ENCODE peak calls at places on chromosomes 13 and 19, in nine cellular contexts. B is stimulated activated naive CD8-positive, alpha-beta T cell treated with anti-CD3 and anti-CD28 coated beads, Interleukin-15, Interleukin-2, amounts not matched to agents 100 U/mL and 50 U/mL, for 24 hours; K is LNCaP clone FGC; V is AML-193; R is ACHN; F is stomach; G is KG1; Y is neural progenitor cell; D is kidney epithelial cell. C is an unnamed sample.

GRCh38 chr13:97319088-97319487 is 97.0 kb downstream of the MBNL2 start:
- DNase-seq in B (no peak), K (no peak), V (no peak), R (no peak), F (no peak), G (no peak), Y (no peak), D (no peak), C (no peak)

GRCh38 chr13:113555141-113555540 is 29.4 kb upstream of the TFDP1 start:
- DNase-seq in B (no peak), K (no peak), V (no peak), R (no peak), F (peak; percentile 4), G (no peak), Y (no peak), D (no peak), C (no peak)

GRCh38 chr19:35059006-35059798 is 17.7 kb downstream of the HPN start:
- DNase-seq in B (no peak), K (no peak), V (no peak), R (no peak), F (no peak), G (no peak), Y (no peak), D (no peak), C (no peak)

GRCh38 chr13:78430166-78430791 is 173.1 kb downstream of the POU4F1 start:
- DNase-seq in B (no peak), K (no peak), V (no peak), R (no peak), F (no peak), G (no peak), Y (peak; percentile 52), D (no peak), C (no peak)

GRCh38 chr19:1130801-1131717 is 27.3 kb downstream of the GPX4 start:
- DNase-seq in B (peak; percentile 49), K (no peak), V (no peak), R (no peak), F (peak; percentile 46), G (no peak), Y (no peak), D (no peak), C (no peak)

GRCh38 chr13:113864303-113864890 is 521 bp upstream of the GAS6 start:
- DNase-seq in B (no peak), K (no peak), V (no peak), R (no peak), F (no peak), G (no peak), Y (no peak), D (no peak), C (no peak)

GRCh38 chr19:7242601-7243258 is 51.5 kb downstream of the INSR start:
- DNase-seq in B (no peak), K (no peak), V (no peak), R (no peak), F (no peak), G (no peak), Y (no peak), D (peak; percentile 5), C (no peak)

GRCh38 chr13:32940601-32941000 is 75.6 kb upstream of the KL start:
- DNase-seq in B (no peak), K (no peak), V (no peak), R (no peak), F (no peak), G (no peak), Y (no peak), D (no peak), C (no peak)